ENCODE peak calls at places on chromosomes 12 and 14, in four cellular contexts. E is GM23338, T is astrocyte, G is GM06990. V is an unnamed sample.

GRCh38 chr14:22541721-22542120 is 47.3 kb downstream of the DAD1 start:
- DNase-seq in E (no peak), T (no peak), G (no peak), V (no peak)

GRCh38 chr14:74514471-74514932 is 20.9 kb downstream of the ISCA2 start:
- DNase-seq in E (peak), T (peak), G (no peak), V (peak)

GRCh38 chr12:123487428-123487827 is 29.5 kb downstream of the SNRNP35 start:
- DNase-seq in E (no peak), T (no peak), G (no peak), V (no peak)

GRCh38 chr12:58359084-58359483 is 417.7 kb downstream of the ATP23 start:
- DNase-seq in E (no peak), T (no peak), G (no peak), V (no peak)

GRCh38 chr12:15522574-15523187 is 200.4 kb downstream of the PTPRO start:
- DNase-seq in E (peak), T (peak), G (no peak), V (peak)

GRCh38 chr12:24864796-24865125 is 84.1 kb downstream of the BCAT1 start:
- DNase-seq in E (no peak), T (peak), G (no peak), V (no peak)

GRCh38 chr14:94532462-94532861 is 23.2 kb upstream of the SERPINA12 start:
- DNase-seq in E (no peak), T (peak), G (peak), V (no peak)

GRCh38 chr14:106436310-106436905 is 910.0 kb downstream of the TMEM121 start:
- DNase-seq in E (peak), T (no peak), G (peak), V (peak)

GRCh38 chr12:131390408-131391100 is 320.3 kb upstream of the SFSWAP start:
- DNase-seq in E (peak), T (no peak), G (no peak), V (no peak)

GRCh38 chr12:54324617-54325441 is at the start of gene COPZ1:
- DNase-seq in E (peak), T (peak), G (peak), V (peak)

GRCh38 chr14:36818794-36819384 is 157.2 kb downstream of the PAX9 start:
- DNase-seq in E (no peak), T (peak), G (no peak), V (peak)

GRCh38 chr12:67456281-67456918 is 187.2 kb downstream of the CAND1 start:
- DNase-seq in E (no peak), T (peak), G (no peak), V (peak)

GRCh38 chr14:102803139-102803538 is 25.9 kb downstream of the TRAF3 start:
- DNase-seq in E (no peak), T (no peak), G (no peak), V (no peak)

GRCh38 chr12:59322473-59322872 is 273.4 kb upstream of the SLC16A7 start:
- DNase-seq in E (no peak), T (no peak), G (no peak), V (no peak)

GRCh38 chr12:11497995-11498394 is 102.6 kb upstream of the PRB2 start:
- DNase-seq in E (no peak), T (no peak), G (peak), V (no peak)

GRCh38 chr14:105026789-105027563 is 6.1 kb upstream of the CDCA4 start:
- DNase-seq in E (no peak), T (peak), G (no peak), V (peak)

GRCh38 chr12:6753772-6754356 is 923 bp upstream of the MLF2 start:
- DNase-seq in E (peak), T (no peak), G (no peak), V (no peak)
- H3K4me3 ChIP-seq in E (peak), T (no peak), G (no peak), V (no peak)

GRCh38 chr12:94184995-94185711 is 36.8 kb downstream of the PLXNC1 start:
- DNase-seq in E (no peak), T (no peak), G (no peak), V (no peak)

GRCh38 chr12:94186461-94187237 is 38.3 kb downstream of the PLXNC1 start:
- DNase-seq in E (peak), T (peak), G (no peak), V (peak)

GRCh38 chr12:94190623-94191022 is 42.2 kb downstream of the PLXNC1 start:
- DNase-seq in E (no peak), T (no peak), G (no peak), V (no peak)

GRCh38 chr12:94185801-94186200 is 37.4 kb downstream of the PLXNC1 start:
- DNase-seq in E (no peak), T (no peak), G (no peak), V (no peak)

GRCh38 chr12:94187351-94187750 is 39.0 kb downstream of the PLXNC1 start:
- DNase-seq in E (no peak), T (no peak), G (no peak), V (no peak)
- H3K4me3 ChIP-seq in E (peak), T (peak), G (no peak), V (no peak)

DNA sequence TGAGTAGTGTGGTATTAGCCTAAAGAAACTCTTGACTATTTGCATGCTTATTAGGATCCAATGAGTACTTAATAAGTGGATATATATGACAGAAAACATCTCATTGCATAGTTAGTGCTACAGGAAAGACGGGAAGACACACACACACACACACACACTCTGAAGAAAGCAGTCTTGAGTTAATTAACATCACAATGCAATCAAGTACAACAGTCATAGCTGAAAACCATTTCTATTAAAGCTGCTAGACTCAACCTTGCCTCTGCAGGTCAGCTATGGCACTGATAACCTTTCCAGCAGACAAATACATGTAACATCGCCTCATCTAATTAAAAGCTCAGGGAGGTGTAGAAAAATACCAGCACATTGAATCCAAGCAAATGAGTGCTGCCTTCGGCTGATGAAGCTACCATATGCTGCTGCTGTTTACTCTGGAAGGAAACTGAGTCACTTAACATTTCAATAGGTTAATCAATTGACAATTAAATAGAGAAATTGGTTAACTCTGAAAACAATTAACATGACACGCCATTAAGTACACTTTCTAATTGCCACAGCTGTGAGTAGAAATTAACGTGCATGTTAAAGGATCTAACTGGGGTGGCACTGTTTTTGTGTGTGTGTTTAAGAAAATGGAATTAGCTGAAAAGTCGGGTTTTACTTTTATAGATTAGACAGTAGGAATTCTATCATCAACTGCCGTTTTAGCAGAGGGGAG is 93.2 kb upstream of the OTX2 start:
- DNase-seq in E (peak), T (no peak), G (no peak), V (no peak)
- H3K4me3 ChIP-seq in E (peak), T (no peak), G (no peak), V (no peak)

GRCh38 chr12:53052419-53053222 is 2.8 kb downstream of the TNS2 start:
- DNase-seq in E (no peak), T (peak), G (no peak), V (peak)
- H3K4me3 ChIP-seq in E (no peak), T (peak), G (no peak), V (peak)

GRCh38 chr12:56694161-56694560 is 6.1 kb upstream of the PTGES3 start:
- DNase-seq in E (no peak), T (no peak), G (no peak), V (no peak)
- H3K4me3 ChIP-seq in E (no peak), T (no peak), G (no peak), V (no peak)

GRCh38 chr12:55739025-55739378 is 3.9 kb upstream of the GDF11 start:
- DNase-seq in E (no peak), T (no peak), G (no peak), V (no peak)
- H3K4me3 ChIP-seq in E (no peak), T (peak), G (no peak), V (no peak)

GRCh38 chr12:76915381-76916169 is 36.8 kb upstream of the CSRP2 start:
- DNase-seq in E (no peak), T (no peak), G (no peak), V (peak)
- H3K4me3 ChIP-seq in E (no peak), T (no peak), G (no peak), V (no peak)

GRCh38 chr14:64464695-64465094 is 604 bp upstream of the AKAP5 start:
- DNase-seq in E (peak), T (no peak), G (no peak), V (no peak)
- H3K4me3 ChIP-seq in E (peak), T (peak), G (peak), V (peak)

GRCh38 chr12:110848524-110848923 is 1.7 kb downstream of the CCDC63 start:
- DNase-seq in E (no peak), T (no peak), G (no peak), V (no peak)

GRCh38 chr12:110844551-110845395 is 2.0 kb upstream of the CCDC63 start:
- DNase-seq in E (no peak), T (peak), G (no peak), V (peak)

GRCh38 chr12:110844131-110844530 is 2.7 kb upstream of the CCDC63 start:
- DNase-seq in E (no peak), T (no peak), G (no peak), V (no peak)

GRCh38 chr12:110849748-110850403 is 3.1 kb downstream of the CCDC63 start:
- DNase-seq in E (no peak), T (no peak), G (no peak), V (no peak)

DNA sequence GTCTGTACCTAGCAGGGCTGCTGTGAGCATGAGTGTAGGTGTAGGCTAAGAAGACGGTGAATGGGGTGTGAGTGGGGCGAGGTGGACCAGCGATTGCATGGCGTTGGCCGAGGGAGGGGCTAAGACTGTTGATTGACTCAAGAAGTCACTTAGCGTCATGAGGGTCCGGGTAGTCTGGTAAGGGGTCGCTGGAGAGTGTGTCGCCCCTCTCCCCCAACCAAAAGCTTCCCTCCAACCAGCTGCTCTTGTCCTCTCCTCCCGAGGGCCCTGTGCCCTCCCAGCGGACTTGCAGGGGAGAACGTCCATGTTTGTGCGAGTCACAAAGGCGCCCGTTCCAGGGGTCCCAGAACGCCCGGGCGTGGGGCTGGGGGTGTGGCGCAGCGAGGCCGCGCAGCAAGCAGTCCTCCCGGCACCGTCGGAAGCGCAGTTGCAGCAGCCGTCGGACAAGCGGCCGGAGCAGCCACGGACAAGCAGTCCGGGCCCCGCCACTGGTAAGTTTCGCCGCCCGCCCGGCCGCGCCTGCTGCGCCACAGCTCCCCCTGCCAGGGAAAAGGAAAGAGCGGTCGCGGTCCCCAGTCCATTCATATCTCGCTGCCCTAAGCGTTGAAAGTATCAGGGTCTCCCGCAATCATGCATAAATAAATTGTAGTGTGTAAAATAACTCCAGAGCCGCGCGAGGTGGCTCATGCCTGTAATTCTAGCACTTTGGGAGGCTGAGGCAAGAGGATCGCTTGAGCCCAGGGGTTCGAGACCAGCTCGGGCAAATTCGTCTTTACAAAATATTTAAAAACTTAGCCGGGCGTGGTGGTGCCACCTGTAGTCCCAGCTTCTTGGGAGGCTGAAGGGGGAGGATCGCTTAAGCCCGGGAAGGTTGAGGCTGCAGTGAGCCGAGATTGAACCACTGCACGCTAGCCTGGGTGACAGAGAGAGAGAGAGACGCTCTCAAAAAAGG is at the start of gene CCDC63:
- DNase-seq in E (peak), T (peak), G (peak), V (peak)
- H3K4me3 ChIP-seq in E (peak), T (no peak), G (peak), V (peak)

V was measured in cardiac fibroblast.